ENCODE peak calls at places on chromosomes 2 and 18, in five cellular contexts. X is astrocyte of the spinal cord; F is Jurkat, Clone E6-1; S is right lobe of liver; W is Peyer's patch. V is an unnamed sample.

GRCh38 chr2:68937346-68938055 is 15.2 kb downstream of the GKN2 start:
- DNase-seq in X (no peak), F (no peak), S (no peak), W (no peak), V (no peak)

GRCh38 chr2:15769676-15770075 is 170.7 kb upstream of the MYCN start:
- DNase-seq in X (no peak), F (no peak), S (no peak), W (no peak), V (no peak)

GRCh38 chr2:16713011-16713423 is 47.4 kb upstream of the CYRIA start:
- DNase-seq in X (no peak), F (no peak), S (no peak), W (no peak), V (no peak)

GRCh38 chr2:16644204-16644925 is 21.3 kb downstream of the CYRIA start:
- DNase-seq in X (no peak), F (no peak), S (no peak), W (no peak), V (no peak)

GRCh38 chr18:46830633-46831032 is 73.8 kb upstream of the ST8SIA5 start:
- DNase-seq in X (no peak), F (no peak), S (no peak), W (no peak), V (no peak)

GRCh38 chr2:46749042-46749461 is 166.6 kb downstream of the MCFD2 start:
- DNase-seq in X (peak), F (no peak), S (no peak), W (no peak), V (peak)

GRCh38 chr2:9141379-9141667 is 65.3 kb upstream of the ASAP2 start:
- DNase-seq in X (no peak), F (no peak), S (no peak), W (no peak), V (no peak)

GRCh38 chr18:28095041-28095440 is 81.9 kb downstream of the CDH2 start:
- DNase-seq in X (peak), F (no peak), S (no peak), W (no peak), V (no peak)

GRCh38 chr2:106163948-106164580 is 30.0 kb downstream of the UXS1 start:
- DNase-seq in X (no peak), F (no peak), S (no peak), W (no peak), V (no peak)

GRCh38 chr18:73446502-73446901 is 578.7 kb upstream of the NETO1 start:
- DNase-seq in X (no peak), F (no peak), S (no peak), W (no peak), V (no peak)

GRCh38 chr18:46950064-46950656 is 32.8 kb downstream of the KATNAL2 start:
- DNase-seq in X (peak), F (peak), S (no peak), W (no peak), V (no peak)

GRCh38 chr18:5238371-5238758 is 41.3 kb upstream of the AKAIN1 start:
- DNase-seq in X (no peak), F (no peak), S (peak), W (peak), V (no peak)

GRCh38 chr2:10305254-10305635 is 2.5 kb downstream of the HPCAL1 start:
- DNase-seq in X (peak), F (peak), S (no peak), W (no peak), V (no peak)
- H3K4me3 ChIP-seq in X (no peak), F (no peak), S (no peak), W (peak), V (no peak)

GRCh38 chr18:35244671-35245070 is 3.8 kb downstream of the ZNF397 start:
- DNase-seq in X (no peak), F (peak), S (no peak), W (no peak), V (no peak)

GRCh38 chr18:35240664-35241522 is at the start of gene ZNF397:
- DNase-seq in X (peak), F (peak), S (peak), W (peak), V (peak)

GRCh38 chr18:35239314-35239713 is 1.5 kb upstream of the ZNF397 start:
- DNase-seq in X (no peak), F (no peak), S (no peak), W (no peak), V (no peak)

GRCh38 chr18:35241523-35241804 is 630 bp downstream of the ZNF397 start:
- DNase-seq in X (no peak), F (peak), S (no peak), W (no peak), V (no peak)

DNA sequence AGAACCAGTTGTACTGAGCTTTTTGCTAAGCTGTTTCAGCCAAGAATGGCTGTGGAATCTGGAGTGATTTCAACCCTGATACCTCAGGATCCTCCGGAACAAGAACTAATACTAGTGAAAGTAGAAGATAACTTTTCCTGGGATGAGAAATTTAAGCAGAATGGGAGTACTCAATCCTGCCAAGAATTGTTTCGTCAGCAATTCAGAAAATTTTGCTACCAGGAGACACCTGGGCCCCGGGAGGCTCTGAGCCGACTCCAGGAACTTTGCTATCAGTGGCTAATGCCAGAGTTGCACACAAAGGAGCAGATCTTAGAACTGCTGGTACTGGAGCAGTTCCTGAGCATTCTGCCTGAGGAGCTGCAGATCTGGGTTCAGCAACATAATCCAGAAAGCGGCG is 1.6 kb downstream of the ZNF397 start:
- DNase-seq in X (no peak), F (no peak), S (no peak), W (no peak), V (no peak)
- H3K4me3 ChIP-seq in X (no peak), F (no peak), S (no peak), W (no peak), V (peak)

GRCh38 chr2:151292546-151292945 is 3.1 kb upstream of the NMI start:
- DNase-seq in X (no peak), F (no peak), S (no peak), W (no peak), V (no peak)

GRCh38 chr2:151289972-151290335 is 486 bp upstream of the NMI start:
- DNase-seq in X (no peak), F (no peak), S (no peak), W (no peak), V (no peak)

GRCh38 chr2:151291224-151291623 is 1.8 kb upstream of the NMI start:
- DNase-seq in X (no peak), F (no peak), S (no peak), W (no peak), V (no peak)

GRCh38 chr2:151292124-151292523 is 2.7 kb upstream of the NMI start:
- DNase-seq in X (no peak), F (no peak), S (no peak), W (no peak), V (no peak)

DNA sequence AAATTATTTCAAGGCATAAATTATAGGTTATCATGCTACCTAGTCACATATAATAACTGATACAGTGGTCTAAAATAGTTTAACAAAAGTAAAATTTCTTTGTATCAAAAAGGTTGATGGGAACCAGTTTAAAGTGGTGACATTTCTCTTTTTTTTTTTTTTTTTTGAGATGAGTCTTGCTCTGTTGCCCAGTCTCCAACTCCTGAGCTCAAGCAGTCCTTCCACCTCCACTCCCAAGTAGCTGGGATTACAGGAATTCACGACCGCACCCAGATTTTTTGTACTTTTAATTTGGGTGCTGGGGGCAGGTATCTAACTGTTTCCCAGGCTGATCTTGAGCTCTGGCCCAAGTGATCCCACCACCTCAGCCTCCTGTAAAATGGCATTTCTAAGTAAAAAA is 999 bp upstream of the NMI start:
- DNase-seq in X (no peak), F (no peak), S (no peak), W (no peak), V (no peak)
- H3K4me3 ChIP-seq in X (peak), F (peak), S (peak), W (peak), V (no peak)

GRCh38 chr18:78512080-78512601 is 467.5 kb upstream of the SALL3 start:
- DNase-seq in X (no peak), F (no peak), S (no peak), W (no peak), V (no peak)
- H3K4me3 ChIP-seq in X (no peak), F (no peak), S (no peak), W (no peak), V (no peak)

DNA sequence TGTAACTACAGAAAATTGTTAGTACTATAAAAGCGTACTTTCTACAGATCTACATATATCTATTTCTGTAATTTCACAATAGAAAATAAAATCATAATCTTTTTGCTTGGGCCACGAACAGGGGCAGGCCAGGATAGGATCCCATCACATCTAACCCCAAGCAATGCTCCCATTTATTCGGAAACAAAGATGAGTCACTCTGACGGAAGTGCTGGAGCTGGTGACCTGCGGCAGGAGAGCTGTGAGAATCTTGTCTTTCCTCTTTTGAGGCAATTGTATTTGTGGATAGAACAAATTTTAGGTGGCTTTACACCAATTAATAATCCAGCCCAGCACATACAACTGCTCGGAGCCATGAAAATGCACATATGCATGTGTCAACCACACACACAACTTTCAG is 22.3 kb upstream of the INSIG2 start:
- DNase-seq in X (no peak), F (no peak), S (no peak), W (no peak), V (no peak)
- H3K4me3 ChIP-seq in X (no peak), F (no peak), S (no peak), W (no peak), V (no peak)